ENCODE peak calls at places on chromosomes 11 and 22, in seven cellular contexts. One of them, this sample, is unnamed.
A peak's percentile ranks its signal among the peaks of the same experiment; 100 is the strongest.

GRCh38 chr11:117796456-117797428 is at the start of gene DSCAML1:
- DNase-seq in stimulated activated CD8-positive, alpha-beta memory T cell treated with anti-CD3 and anti-CD28 coated beads, Interleukin-4, amount 100 ng/mL, for 24 hours: peak; percentile 23
- DNase-seq in left ventricle myocardium superior: peak; percentile 72
- DNase-seq in mucosa of gallbladder: no peak
- DNase-seq in adrenal gland: no peak
- DNase-seq in fibroblast of gingiva: no peak
- DNase-seq in omental fat pad: no peak
- DNase-seq in this sample: peak; percentile 40

GRCh38 chr22:43515411-43515810 is 103.6 kb downstream of the MPPED1 start:
- DNase-seq in fibroblast of gingiva: no peak
- DNase-seq in omental fat pad: no peak
- DNase-seq in left ventricle myocardium superior: no peak
- DNase-seq in stimulated activated CD8-positive, alpha-beta memory T cell treated with anti-CD3 and anti-CD28 coated beads, Interleukin-4, amount 100 ng/mL, for 24 hours: no peak
- DNase-seq in adrenal gland: no peak
- DNase-seq in mucosa of gallbladder: no peak
- DNase-seq in this sample: no peak

GRCh38 chr11:3154001-3154599 is 11.0 kb downstream of the OSBPL5 start:
- DNase-seq in fibroblast of gingiva: no peak
- DNase-seq in stimulated activated CD8-positive, alpha-beta memory T cell treated with anti-CD3 and anti-CD28 coated beads, Interleukin-4, amount 100 ng/mL, for 24 hours: no peak
- DNase-seq in omental fat pad: no peak
- DNase-seq in left ventricle myocardium superior: peak; percentile 36
- DNase-seq in adrenal gland: no peak
- DNase-seq in mucosa of gallbladder: no peak
- DNase-seq in this sample: no peak

GRCh38 chr11:14058061-14058460 is 95.5 kb downstream of the SPON1 start:
- DNase-seq in adrenal gland: no peak
- DNase-seq in mucosa of gallbladder: no peak
- DNase-seq in fibroblast of gingiva: no peak
- DNase-seq in omental fat pad: no peak
- DNase-seq in stimulated activated CD8-positive, alpha-beta memory T cell treated with anti-CD3 and anti-CD28 coated beads, Interleukin-4, amount 100 ng/mL, for 24 hours: no peak
- DNase-seq in left ventricle myocardium superior: no peak
- DNase-seq in this sample: no peak

GRCh38 chr11:119875841-119876600 is 147.0 kb upstream of the NECTIN1 start:
- DNase-seq in stimulated activated CD8-positive, alpha-beta memory T cell treated with anti-CD3 and anti-CD28 coated beads, Interleukin-4, amount 100 ng/mL, for 24 hours: no peak
- DNase-seq in fibroblast of gingiva: no peak
- DNase-seq in left ventricle myocardium superior: no peak
- DNase-seq in omental fat pad: no peak
- DNase-seq in mucosa of gallbladder: no peak
- DNase-seq in adrenal gland: no peak
- DNase-seq in this sample: no peak

GRCh38 chr11:27697679-27698275 is 2.5 kb downstream of the BDNF start:
- DNase-seq in fibroblast of gingiva: no peak
- DNase-seq in stimulated activated CD8-positive, alpha-beta memory T cell treated with anti-CD3 and anti-CD28 coated beads, Interleukin-4, amount 100 ng/mL, for 24 hours: no peak
- DNase-seq in mucosa of gallbladder: no peak
- DNase-seq in omental fat pad: no peak
- DNase-seq in left ventricle myocardium superior: no peak
- DNase-seq in adrenal gland: no peak
- DNase-seq in this sample: no peak

GRCh38 chr11:65180877-65181568 is 705 bp upstream of the CAPN1 start:
- DNase-seq in fibroblast of gingiva: peak; percentile 46
- DNase-seq in omental fat pad: no peak
- DNase-seq in mucosa of gallbladder: peak; percentile 41
- DNase-seq in adrenal gland: peak; percentile 58
- DNase-seq in left ventricle myocardium superior: peak; percentile 81
- DNase-seq in stimulated activated CD8-positive, alpha-beta memory T cell treated with anti-CD3 and anti-CD28 coated beads, Interleukin-4, amount 100 ng/mL, for 24 hours: peak; percentile 35
- DNase-seq in this sample: peak; percentile 56

GRCh38 chr11:8233691-8234424 is 29.8 kb downstream of the LMO1 start:
- DNase-seq in left ventricle myocardium superior: no peak
- DNase-seq in mucosa of gallbladder: no peak
- DNase-seq in omental fat pad: no peak
- DNase-seq in fibroblast of gingiva: no peak
- DNase-seq in adrenal gland: peak; percentile 42
- DNase-seq in stimulated activated CD8-positive, alpha-beta memory T cell treated with anti-CD3 and anti-CD28 coated beads, Interleukin-4, amount 100 ng/mL, for 24 hours: no peak
- DNase-seq in this sample: no peak

GRCh38 chr11:13344818-13345217 is 67.2 kb downstream of the BMAL1 start:
- DNase-seq in omental fat pad: no peak
- DNase-seq in left ventricle myocardium superior: no peak
- DNase-seq in adrenal gland: no peak
- DNase-seq in stimulated activated CD8-positive, alpha-beta memory T cell treated with anti-CD3 and anti-CD28 coated beads, Interleukin-4, amount 100 ng/mL, for 24 hours: no peak
- DNase-seq in mucosa of gallbladder: no peak
- DNase-seq in fibroblast of gingiva: no peak
- DNase-seq in this sample: no peak

GRCh38 chr22:31970490-31971444 is 26.4 kb downstream of the YWHAH start:
- DNase-seq in left ventricle myocardium superior: peak; percentile 89
- DNase-seq in mucosa of gallbladder: peak; percentile 88
- DNase-seq in fibroblast of gingiva: peak; percentile 32
- DNase-seq in stimulated activated CD8-positive, alpha-beta memory T cell treated with anti-CD3 and anti-CD28 coated beads, Interleukin-4, amount 100 ng/mL, for 24 hours: peak; percentile 70
- DNase-seq in omental fat pad: peak; percentile 80
- DNase-seq in adrenal gland: peak; percentile 87
- DNase-seq in this sample: peak; percentile 95

GRCh38 chr22:45496451-45496941 is 6.2 kb upstream of the FBLN1 start:
- DNase-seq in fibroblast of gingiva: no peak
- DNase-seq in stimulated activated CD8-positive, alpha-beta memory T cell treated with anti-CD3 and anti-CD28 coated beads, Interleukin-4, amount 100 ng/mL, for 24 hours: no peak
- DNase-seq in mucosa of gallbladder: no peak
- DNase-seq in omental fat pad: no peak
- DNase-seq in left ventricle myocardium superior: no peak
- DNase-seq in adrenal gland: no peak
- DNase-seq in this sample: peak; percentile 45